ENCODE peak calls at places on chromosomes 4 and X, in six cellular contexts. E, P, A, M, O and J are unnamed samples.

GRCh38 chrX:56947695-56948094 is 47.6 kb downstream of the SPIN3 start:
- DNase-seq in E (peak), P (no peak), A (no peak), M (no peak), O (no peak), J (no peak)

GRCh38 chr4:88014506-88014905 is 7.1 kb downstream of the PKD2 start:
- DNase-seq in E (no peak), P (no peak), A (no peak), M (no peak), O (no peak), J (no peak)

GRCh38 chr4:88391703-88392102 is 13.1 kb downstream of the HERC6 start:
- DNase-seq in E (no peak), P (no peak), A (no peak), M (no peak), O (no peak), J (no peak)

GRCh38 chr4:52550186-52550585 is 108.9 kb downstream of the USP46 start:
- DNase-seq in E (no peak), P (peak), A (peak), M (no peak), O (no peak), J (no peak)

GRCh38 chr4:182969651-182970279 is 52.6 kb upstream of the DCTD start:
- DNase-seq in E (no peak), P (no peak), A (no peak), M (no peak), O (no peak), J (no peak)

GRCh38 chrX:13598877-13599276 is 29.5 kb downstream of the EGFL6 start:
- DNase-seq in E (peak), P (peak), A (no peak), M (no peak), O (no peak), J (no peak)

GRCh38 chr4:127501103-127501502 is 131.7 kb upstream of the INTU start:
- DNase-seq in E (peak), P (no peak), A (no peak), M (no peak), O (no peak), J (no peak)

GRCh38 chrX:124211312-124211942 is 121.0 kb upstream of the TEX13D start:
- DNase-seq in E (peak), P (peak), A (no peak), M (peak), O (no peak), J (no peak)

DNA sequence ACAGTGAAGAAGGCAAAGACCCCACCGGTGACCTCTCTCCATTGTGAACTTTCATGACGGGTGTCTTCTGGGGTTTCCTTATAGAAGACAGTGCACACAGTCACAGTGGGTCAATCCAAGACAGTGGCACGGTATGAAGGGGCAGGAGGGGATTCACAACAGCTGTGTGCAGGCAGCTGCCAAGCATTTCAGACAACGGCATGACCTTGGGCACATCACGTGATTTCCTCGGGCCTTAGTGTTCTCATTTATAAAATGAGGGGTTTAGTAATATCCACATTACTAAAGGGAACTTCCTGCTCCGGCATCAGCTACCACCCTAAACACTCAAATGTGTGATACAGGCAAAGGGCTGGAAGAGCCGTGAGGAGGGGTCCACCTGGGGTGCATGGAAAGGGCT is 42.9 kb downstream of the RBM47 start:
- DNase-seq in E (no peak), P (no peak), A (no peak), M (no peak), O (no peak), J (no peak)
- H2BK5ac ChIP-seq in E (no peak), P (no peak), A (no peak), M (no peak), O (no peak), J (no peak)

DNA sequence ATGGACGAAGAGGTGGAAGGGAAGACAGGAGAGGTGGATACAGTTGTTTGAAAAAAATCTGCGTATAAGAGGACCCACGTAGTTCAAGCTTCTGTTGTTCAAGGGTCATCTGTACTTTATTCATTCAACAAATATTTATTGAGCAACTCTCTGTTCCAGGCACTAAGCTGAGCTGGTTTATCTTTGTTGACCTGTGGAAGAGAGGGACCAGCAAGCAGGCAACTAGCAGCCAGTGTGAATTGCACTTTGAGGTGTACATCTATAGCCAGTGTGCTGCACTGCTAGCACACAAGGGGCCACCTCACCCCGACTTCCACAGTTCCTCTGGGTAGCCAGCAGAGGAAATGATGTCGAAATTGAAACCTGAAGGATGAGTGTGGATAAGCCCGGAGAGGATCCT is 191.4 kb downstream of the SOWAHB start:
- DNase-seq in E (no peak), P (no peak), A (no peak), M (peak), O (no peak), J (no peak)
- H2BK15ac ChIP-seq in E (peak), P (no peak), A (no peak), M (no peak), O (no peak), J (no peak)

GRCh38 chr4:22510750-22511149 is 5.1 kb downstream of the ADGRA3 start:
- DNase-seq in E (no peak), P (no peak), A (no peak), M (no peak), O (no peak), J (no peak)
- H3K4ac ChIP-seq in E (no peak), P (no peak), A (no peak), M (no peak), O (no peak), J (no peak)

DNA sequence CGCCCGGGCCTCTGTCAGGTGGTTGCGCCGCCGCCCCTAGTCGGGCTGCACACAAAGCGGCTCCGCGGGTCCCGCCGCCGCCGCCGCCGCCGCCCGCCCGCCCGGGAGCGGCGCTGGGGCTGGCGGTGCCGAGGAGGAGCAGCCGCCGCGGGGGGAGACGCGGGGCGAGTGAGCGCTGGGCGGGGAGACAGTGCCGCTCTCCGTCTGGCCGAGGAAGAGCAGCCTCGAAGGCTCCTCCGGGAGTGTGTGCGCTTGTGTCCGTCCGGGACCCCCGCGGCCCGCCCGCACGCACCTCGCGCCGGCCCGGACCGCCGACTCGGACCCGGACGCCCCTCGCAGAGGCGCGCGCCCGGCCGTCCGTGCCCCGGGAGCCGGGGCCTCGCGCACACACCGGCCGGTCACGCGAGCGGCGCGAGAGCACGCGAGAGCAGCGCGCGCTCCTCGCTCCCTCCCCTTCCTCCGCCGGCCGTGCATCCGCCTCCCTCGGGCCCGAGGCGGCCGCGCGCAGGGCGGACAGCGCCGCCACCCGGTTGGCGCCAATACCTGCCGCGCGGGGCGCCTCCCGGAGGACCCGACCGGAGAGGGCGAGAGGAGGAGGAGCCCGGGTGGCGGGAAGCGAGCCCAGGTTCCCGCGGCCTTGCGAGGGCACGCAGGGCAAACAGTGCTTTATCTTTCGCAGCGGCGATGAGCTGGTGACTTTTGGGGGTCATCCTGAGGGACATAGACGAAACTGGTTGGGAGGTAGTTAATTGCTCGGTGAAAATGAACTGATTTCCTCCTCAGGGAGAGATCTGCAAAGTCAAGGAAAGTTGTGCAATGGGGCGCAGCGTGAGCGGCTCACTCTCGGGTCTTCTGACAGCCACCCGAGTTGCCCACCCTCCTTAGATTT is at the start of gene PDS5A:
- DNase-seq in E (peak), P (peak), A (peak), M (peak), O (peak), J (peak)
- H2BK5ac ChIP-seq in E (peak), P (peak), A (peak), M (peak), O (peak), J (no peak)

GRCh38 chrX:17031827-17032226 is 85.4 kb downstream of the REPS2 start:
- DNase-seq in E (no peak), P (no peak), A (no peak), M (no peak), O (no peak), J (no peak)

GRCh38 chrX:17027931-17028330 is 81.5 kb downstream of the REPS2 start:
- DNase-seq in E (no peak), P (no peak), A (no peak), M (no peak), O (no peak), J (no peak)

GRCh38 chrX:17030580-17031285 is 84.3 kb downstream of the REPS2 start:
- DNase-seq in E (no peak), P (no peak), A (no peak), M (no peak), O (no peak), J (no peak)

GRCh38 chrX:17028381-17028780 is 81.9 kb downstream of the REPS2 start:
- DNase-seq in E (no peak), P (no peak), A (no peak), M (no peak), O (no peak), J (no peak)

GRCh38 chrX:17030092-17030491 is 83.6 kb downstream of the REPS2 start:
- DNase-seq in E (no peak), P (no peak), A (no peak), M (no peak), O (no peak), J (no peak)
- H2BK15ac ChIP-seq in E (no peak), P (no peak), A (no peak), M (no peak), O (no peak), J (no peak)